ENCODE peak calls at places on chromosomes 12 and 14, in seven cellular contexts. S, U, E, L, C, R and I are unnamed samples.

GRCh38 chr14:104665663-104666522 is 23.5 kb upstream of the INF2 start:
- DNase-seq in S (no peak), U (peak), E (no peak), L (no peak), C (no peak), R (peak), I (no peak)

GRCh38 chr12:57514720-57515467 is 5.4 kb downstream of the DDIT3 start:
- DNase-seq in S (no peak), U (no peak), E (peak), L (no peak), C (no peak), R (no peak), I (no peak)

GRCh38 chr12:96487214-96487613 is 2.2 kb upstream of the CFAP54 start:
- DNase-seq in S (no peak), U (no peak), E (no peak), L (peak), C (no peak), R (no peak), I (no peak)

GRCh38 chr12:88388566-88389269 is 191.6 kb downstream of the KITLG start:
- DNase-seq in S (no peak), U (no peak), E (no peak), L (peak), C (no peak), R (no peak), I (no peak)

GRCh38 chr14:60723218-60724079 is 702 bp downstream of the SIX4 start:
- DNase-seq in S (peak), U (peak), E (peak), L (peak), C (peak), R (no peak), I (peak)

GRCh38 chr14:57502581-57503254 is 9.1 kb upstream of the CCDC198 start:
- DNase-seq in S (no peak), U (peak), E (no peak), L (peak), C (no peak), R (no peak), I (no peak)

GRCh38 chr12:62466018-62466595 is 519 bp upstream of the MON2 start:
- DNase-seq in S (no peak), U (peak), E (no peak), L (peak), C (peak), R (no peak), I (peak)

GRCh38 chr14:100388137-100389050 is 65.3 kb downstream of the SLC25A47 start:
- DNase-seq in S (no peak), U (no peak), E (no peak), L (no peak), C (no peak), R (no peak), I (no peak)

GRCh38 chr14:94005324-94005723 is 8.2 kb downstream of the CCDC197 start:
- DNase-seq in S (no peak), U (no peak), E (no peak), L (no peak), C (peak), R (no peak), I (no peak)

GRCh38 chr14:71139058-71139946 is 232.0 kb downstream of the PCNX1 start:
- DNase-seq in S (peak), U (peak), E (peak), L (peak), C (peak), R (peak), I (peak)

GRCh38 chr14:31770271-31770670 is 209.1 kb downstream of the NUBPL start:
- DNase-seq in S (peak), U (no peak), E (no peak), L (no peak), C (no peak), R (no peak), I (no peak)

GRCh38 chr12:30515351-30515750 is 180.3 kb downstream of the IPO8 start:
- DNase-seq in S (no peak), U (no peak), E (no peak), L (peak), C (no peak), R (no peak), I (no peak)

GRCh38 chr12:53337998-53338397 is 1.8 kb upstream of the SP7 start:
- DNase-seq in S (peak), U (no peak), E (no peak), L (no peak), C (no peak), R (no peak), I (no peak)

GRCh38 chr14:23577710-23578392 is 739 bp downstream of the JPH4 start:
- DNase-seq in S (no peak), U (peak), E (no peak), L (no peak), C (no peak), R (no peak), I (no peak)

GRCh38 chr12:51820721-51821422 is 27.6 kb downstream of the FIGNL2 start:
- DNase-seq in S (peak), U (peak), E (peak), L (peak), C (peak), R (peak), I (peak)

GRCh38 chr12:132986885-132987225 is 688 bp downstream of the ZNF26 start:
- DNase-seq in S (no peak), U (no peak), E (no peak), L (peak), C (peak), R (no peak), I (no peak)

GRCh38 chr12:6229823-6230222 is 29.6 kb downstream of the CD9 start:
- DNase-seq in S (peak), U (peak), E (no peak), L (peak), C (no peak), R (no peak), I (no peak)

GRCh38 chr12:30457621-30458289 is 237.9 kb downstream of the IPO8 start:
- DNase-seq in S (no peak), U (no peak), E (no peak), L (peak), C (peak), R (no peak), I (no peak)

GRCh38 chr12:23880988-23881387 is 68.5 kb downstream of the SOX5 start:
- DNase-seq in S (no peak), U (no peak), E (no peak), L (no peak), C (no peak), R (no peak), I (no peak)

GRCh38 chr14:81268016-81268416 is 47.3 kb upstream of the GTF2A1 start:
- DNase-seq in S (no peak), U (no peak), E (no peak), L (no peak), C (no peak), R (no peak), I (no peak)

GRCh38 chr12:10033783-10034381 is 3.4 kb downstream of the CLEC9A start:
- DNase-seq in S (no peak), U (no peak), E (no peak), L (peak), C (no peak), R (no peak), I (no peak)

GRCh38 chr14:75426332-75427125 is 1.3 kb upstream of the JDP2 start:
- DNase-seq in S (no peak), U (no peak), E (no peak), L (no peak), C (no peak), R (no peak), I (no peak)